ENCODE peak calls at places on chromosome 6, in eight cellular contexts. M, U, T, V, H, Y, F and D are unnamed samples.

GRCh38 chr6:1437553-1438406 is 48.4 kb downstream of the FOXF2 start:
- DNase-seq in M (no peak), U (no peak), T (no peak), V (no peak), H (no peak), Y (no peak), F (no peak), D (no peak)

GRCh38 chr6:148464319-148465010 is 121.8 kb downstream of the SASH1 start:
- DNase-seq in M (peak; percentile 82), U (peak; percentile 94), T (peak; percentile 60), V (peak; percentile 64), H (peak; percentile 84), Y (peak; percentile 22), F (peak; percentile 86), D (peak; percentile 30)

GRCh38 chr6:165274611-165275010 is 34.8 kb downstream of the C6orf118 start:
- DNase-seq in M (no peak), U (no peak), T (no peak), V (no peak), H (no peak), Y (no peak), F (no peak), D (no peak)

GRCh38 chr6:27669278-27669797 is 196.4 kb upstream of the ZNF184 start:
- DNase-seq in M (peak; percentile 53), U (no peak), T (no peak), V (no peak), H (no peak), Y (no peak), F (peak; percentile 21), D (no peak)

GRCh38 chr6:159981591-159982245 is 12.8 kb downstream of the IGF2R start:
- DNase-seq in M (peak; percentile 41), U (no peak), T (peak; percentile 62), V (no peak), H (peak; percentile 88), Y (peak; percentile 31), F (peak; percentile 97), D (no peak)

GRCh38 chr6:21423106-21423854 is 170.3 kb upstream of the SOX4 start:
- DNase-seq in M (no peak), U (no peak), T (no peak), V (no peak), H (no peak), Y (no peak), F (no peak), D (no peak)

GRCh38 chr6:114169763-114170162 is 173.1 kb downstream of the HS3ST5 start:
- DNase-seq in M (no peak), U (no peak), T (no peak), V (no peak), H (no peak), Y (no peak), F (no peak), D (no peak)

GRCh38 chr6:52693777-52694176 is 22.9 kb downstream of the TMEM14A start:
- DNase-seq in M (no peak), U (no peak), T (no peak), V (no peak), H (no peak), Y (no peak), F (no peak), D (no peak)

GRCh38 chr6:158168054-158168303 is at the start of gene SERAC1:
- DNase-seq in M (no peak), U (no peak), T (no peak), V (no peak), H (no peak), Y (no peak), F (no peak), D (peak; percentile 88)

GRCh38 chr6:79797912-79798311 is 149.4 kb downstream of the ELOVL4 start:
- DNase-seq in M (no peak), U (no peak), T (no peak), V (no peak), H (no peak), Y (no peak), F (no peak), D (no peak)

GRCh38 chr6:168130683-168131371 is 51.8 kb upstream of the FRMD1 start:
- DNase-seq in M (no peak), U (no peak), T (no peak), V (no peak), H (no peak), Y (no peak), F (no peak), D (no peak)

GRCh38 chr6:44730771-44731391 is 343.4 kb downstream of the CDC5L start:
- DNase-seq in M (no peak), U (no peak), T (no peak), V (no peak), H (no peak), Y (no peak), F (no peak), D (no peak)

GRCh38 chr6:90468080-90468479 is 118.8 kb downstream of the MAP3K7 start:
- DNase-seq in M (peak; percentile 29), U (no peak), T (no peak), V (no peak), H (peak; percentile 52), Y (no peak), F (no peak), D (no peak)

GRCh38 chr6:70843328-70843918 is 113.4 kb downstream of the B3GAT2 start:
- DNase-seq in M (no peak), U (no peak), T (no peak), V (no peak), H (no peak), Y (no peak), F (no peak), D (no peak)

GRCh38 chr6:168196385-168196860 is 117.4 kb upstream of the FRMD1 start:
- DNase-seq in M (no peak), U (no peak), T (peak; percentile 76), V (peak; percentile 58), H (peak; percentile 45), Y (no peak), F (no peak), D (no peak)

GRCh38 chr6:38460216-38460615 is 179.5 kb downstream of the BTBD9 start:
- DNase-seq in M (peak; percentile 72), U (no peak), T (no peak), V (no peak), H (no peak), Y (no peak), F (no peak), D (no peak)

GRCh38 chr6:20991910-20992309 is 457.7 kb downstream of the CDKAL1 start:
- DNase-seq in M (peak; percentile 1), U (no peak), T (no peak), V (no peak), H (peak; percentile 39), Y (no peak), F (no peak), D (no peak)

GRCh38 chr6:13985663-13986325 is 61.0 kb downstream of the RNF182 start:
- DNase-seq in M (no peak), U (no peak), T (no peak), V (no peak), H (no peak), Y (no peak), F (no peak), D (no peak)

GRCh38 chr6:130959938-130960337 is 103.1 kb downstream of the EPB41L2 start:
- DNase-seq in M (no peak), U (no peak), T (no peak), V (no peak), H (no peak), Y (no peak), F (no peak), D (no peak)

GRCh38 chr6:41331401-41332150 is 3.8 kb upstream of the NCR2 start:
- DNase-seq in M (no peak), U (no peak), T (no peak), V (no peak), H (no peak), Y (no peak), F (no peak), D (no peak)

DNA sequence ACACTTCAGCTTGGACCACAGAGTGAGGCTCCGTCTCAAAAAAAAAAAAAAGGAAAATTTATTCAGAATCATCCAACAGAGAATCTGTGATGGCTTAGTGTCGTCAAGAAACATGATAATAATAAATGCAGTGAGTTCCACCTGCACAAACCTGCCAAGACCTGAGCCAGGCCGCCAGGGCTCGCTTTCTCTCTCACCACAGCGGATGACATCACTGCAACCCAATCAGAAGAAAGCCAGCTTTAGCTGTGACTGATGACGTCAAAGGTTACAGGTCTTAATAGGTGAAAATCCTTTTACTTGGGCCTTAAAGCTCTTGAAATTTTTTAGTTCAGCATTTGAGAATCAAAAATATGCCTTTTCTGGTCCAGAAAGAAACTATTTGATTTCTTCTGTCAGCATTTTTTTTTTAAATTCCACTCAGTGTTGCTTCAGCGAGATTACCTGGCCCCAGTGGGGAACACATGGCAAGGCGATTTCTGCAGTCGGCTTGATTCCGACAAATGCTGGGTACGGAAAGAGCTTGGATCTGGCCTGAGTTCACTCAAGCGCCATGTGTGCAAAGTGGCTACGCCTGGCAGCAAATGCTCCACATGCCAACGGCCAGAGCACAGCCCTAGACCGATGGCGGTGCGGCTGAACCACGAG is 105.8 kb upstream of the QKI start:
- DNase-seq in M (no peak), U (no peak), T (no peak), V (no peak), H (no peak), Y (no peak), F (no peak), D (no peak)
- H3K27me3 ChIP-seq in M (no peaks in the 10 kb centered on the region), U (no peaks in the 10 kb centered on the region), T (no peaks in the 10 kb centered on the region), V (no peaks in the 10 kb centered on the region), H (no peaks in the 10 kb centered on the region), Y (no peaks in the 10 kb centered on the region), F (no peaks in the 10 kb centered on the region), D (no peaks in the 10 kb centered on the region)

GRCh38 chr6:75202676-75203131 is 3.1 kb downstream of the COL12A1 start:
- DNase-seq in M (peak; percentile 52), U (peak; percentile 21), T (no peak), V (no peak), H (peak; percentile 68), Y (no peak), F (no peak), D (no peak)

GRCh38 chr6:75203721-75204120 is 2.1 kb downstream of the COL12A1 start:
- DNase-seq in M (peak; percentile 69), U (peak; percentile 23), T (no peak), V (no peak), H (peak; percentile 65), Y (no peak), F (no peak), D (no peak)

GRCh38 chr6:75199856-75200255 is 6.0 kb downstream of the COL12A1 start:
- DNase-seq in M (peak; percentile 78), U (no peak), T (no peak), V (no peak), H (no peak), Y (no peak), F (no peak), D (no peak)

GRCh38 chr6:75201076-75201475 is 4.8 kb downstream of the COL12A1 start:
- DNase-seq in M (peak; percentile 52), U (no peak), T (no peak), V (no peak), H (no peak), Y (no peak), F (no peak), D (no peak)

GRCh38 chr6:75201901-75202672 is 3.8 kb downstream of the COL12A1 start:
- DNase-seq in M (peak; percentile 63), U (peak; percentile 33), T (no peak), V (no peak), H (peak; percentile 60), Y (no peak), F (peak; percentile 46), D (no peak)
- H3K27me3 ChIP-seq in M (no peaks in the 10 kb centered on the region), U (no peaks in the 10 kb centered on the region), T (peaks cover 24% of the 10 kb centered on the region), V (no peaks in the 10 kb centered on the region), H (peaks cover 89% of the 10 kb centered on the region), Y (peaks cover 43% of the 10 kb centered on the region), F (peaks cover 3% of the 10 kb centered on the region), D (peaks cover 36% of the 10 kb centered on the region)

GRCh38 chr6:56963043-56963442 is 8.1 kb downstream of the BEND6 start:
- DNase-seq in M (no peak), U (no peak), T (no peak), V (no peak), H (no peak), Y (no peak), F (no peak), D (no peak)
- H3K27me3 ChIP-seq in M (no peaks in the 10 kb centered on the region), U (no peaks in the 10 kb centered on the region), T (no peaks in the 10 kb centered on the region), V (no peaks in the 10 kb centered on the region), H (peaks cover 8% of the 10 kb centered on the region), Y (no peaks in the 10 kb centered on the region), F (no peaks in the 10 kb centered on the region), D (no peaks in the 10 kb centered on the region)

GRCh38 chr6:137390264-137390787 is 103.9 kb downstream of the OLIG3 start:
- DNase-seq in M (no peak), U (no peak), T (no peak), V (no peak), H (no peak), Y (no peak), F (no peak), D (no peak)
- H3K27me3 ChIP-seq in M (no peaks in the 10 kb centered on the region), U (no peaks in the 10 kb centered on the region), T (no peaks in the 10 kb centered on the region), V (no peaks in the 10 kb centered on the region), H (no peaks in the 10 kb centered on the region), Y (no peaks in the 10 kb centered on the region), F (no peaks in the 10 kb centered on the region), D (no peaks in the 10 kb centered on the region)